ENCODE peak calls at places on chromosomes 13 and 19, in four cellular contexts. S, H, K and N are unnamed samples.

GRCh38 chr13:28640861-28641599 is 17.9 kb upstream of the POMP start:
- DNase-seq in S (no peak), H (no peak), K (no peak), N (no peak)

GRCh38 chr13:80101040-80101439 is 239.9 kb downstream of the SPRY2 start:
- DNase-seq in S (no peak), H (no peak), K (no peak), N (no peak)

GRCh38 chr13:44601596-44601995 is 25.5 kb upstream of the TSC22D1 start:
- DNase-seq in S (no peak), H (no peak), K (no peak), N (no peak)

GRCh38 chr19:11659612-11660011 is 62.3 kb downstream of the ZNF627 start:
- DNase-seq in S (no peak), H (peak), K (no peak), N (no peak)

GRCh38 chr13:94707400-94708021 is 4.8 kb downstream of the SOX21 start:
- DNase-seq in S (peak), H (no peak), K (no peak), N (no peak)

GRCh38 chr13:75635621-75636338 is at the start of gene LMO7:
- DNase-seq in S (peak), H (peak), K (peak), N (peak)

GRCh38 chr19:51690359-51691121 is 2.6 kb upstream of the SPACA6 start:
- DNase-seq in S (no peak), H (peak), K (peak), N (peak)

GRCh38 chr13:95098916-95099315 is 202.3 kb downstream of the ABCC4 start:
- DNase-seq in S (no peak), H (no peak), K (no peak), N (no peak)

GRCh38 chr19:11031421-11032070 is 57.7 kb upstream of the LDLR start:
- DNase-seq in S (no peak), H (no peak), K (no peak), N (no peak)

GRCh38 chr13:32838985-32839384 is 177.2 kb upstream of the KL start:
- DNase-seq in S (no peak), H (peak), K (no peak), N (peak)

GRCh38 chr13:36804588-36804987 is 14.4 kb upstream of the RFXAP start:
- DNase-seq in S (no peak), H (no peak), K (peak), N (no peak)

GRCh38 chr19:41620171-41620570 is 6.7 kb downstream of the CEACAM4 start:
- DNase-seq in S (no peak), H (no peak), K (no peak), N (no peak)

GRCh38 chr19:54248016-54248601 is 5.5 kb upstream of the LILRA6 start:
- DNase-seq in S (no peak), H (no peak), K (no peak), N (peak)

GRCh38 chr13:30364133-30364532 is 56.8 kb upstream of the KATNAL1 start:
- DNase-seq in S (no peak), H (no peak), K (no peak), N (no peak)

GRCh38 chr19:57606931-57607330 is 7.1 kb upstream of the ZNF134 start:
- DNase-seq in S (no peak), H (no peak), K (no peak), N (no peak)

GRCh38 chr19:13483215-13483614 is 23.1 kb downstream of the CACNA1A start:
- DNase-seq in S (no peak), H (no peak), K (no peak), N (no peak)

GRCh38 chr13:80508031-80508430 is 167.1 kb upstream of the SPRY2 start:
- DNase-seq in S (no peak), H (no peak), K (no peak), N (no peak)

GRCh38 chr13:71964491-71965108 is 97.6 kb upstream of the DACH1 start:
- DNase-seq in S (no peak), H (no peak), K (no peak), N (no peak)

GRCh38 chr13:42478531-42479156 is 95.3 kb upstream of the TNFSF11 start:
- DNase-seq in S (no peak), H (no peak), K (no peak), N (no peak)

GRCh38 chr13:85367887-85368286 is 431.3 kb downstream of the SLITRK6 start:
- DNase-seq in S (no peak), H (no peak), K (no peak), N (no peak)

GRCh38 chr19:16461630-16462051 is 10.1 kb downstream of the EPS15L1 start:
- DNase-seq in S (no peak), H (no peak), K (no peak), N (peak)

GRCh38 chr19:47429140-47429793 is 9.9 kb upstream of the MEIS3 start:
- DNase-seq in S (no peak), H (no peak), K (no peak), N (no peak)

GRCh38 chr19:1668048-1668338 is 15.6 kb upstream of the TCF3 start:
- DNase-seq in S (no peak), H (no peak), K (no peak), N (no peak)

GRCh38 chr13:33353210-33353609 is 67.7 kb upstream of the STARD13 start:
- DNase-seq in S (no peak), H (no peak), K (no peak), N (peak)

GRCh38 chr19:38933544-38933943 is 2.8 kb downstream of the MRPS12 start:
- DNase-seq in S (no peak), H (no peak), K (no peak), N (no peak)

GRCh38 chr19:4172861-4173473 is 9.4 kb downstream of the SIRT6 start:
- DNase-seq in S (peak), H (peak), K (peak), N (peak)

GRCh38 chr13:107407074-107407473 is 808.3 kb downstream of the LIG4 start:
- DNase-seq in S (no peak), H (no peak), K (no peak), N (no peak)

GRCh38 chr13:104993708-104994107 is 1541.8 kb downstream of the EFNB2 start:
- DNase-seq in S (no peak), H (no peak), K (no peak), N (no peak)

GRCh38 chr13:114119196-114119595 is 13.2 kb downstream of the RASA3 start:
- DNase-seq in S (no peak), H (peak), K (no peak), N (peak)

GRCh38 chr19:3175761-3176714 is 2.5 kb upstream of the S1PR4 start:
- DNase-seq in S (no peak), H (no peak), K (peak), N (no peak)

GRCh38 chr13:80012281-80012680 is 328.6 kb downstream of the SPRY2 start:
- DNase-seq in S (no peak), H (no peak), K (no peak), N (no peak)

GRCh38 chr13:42170029-42170428 is 101.9 kb upstream of the AKAP11 start:
- DNase-seq in S (no peak), H (no peak), K (no peak), N (no peak)

GRCh38 chr19:13277104-13277809 is 127.0 kb downstream of the IER2 start:
- DNase-seq in S (peak), H (peak), K (peak), N (peak)

GRCh38 chr13:25778808-25779207 is 273.0 kb downstream of the SHISA2 start:
- DNase-seq in S (no peak), H (no peak), K (no peak), N (no peak)

GRCh38 chr19:42658148-42658547 is 63.4 kb upstream of the CEACAM8 start:
- DNase-seq in S (no peak), H (no peak), K (no peak), N (no peak)

GRCh38 chr19:3383121-3383722 is 16.8 kb downstream of the NFIC start:
- DNase-seq in S (no peak), H (no peak), K (no peak), N (peak)

GRCh38 chr13:21075303-21076264 is 14.2 kb upstream of the LATS2 start:
- DNase-seq in S (peak), H (no peak), K (no peak), N (peak)

GRCh38 chr19:8334458-8335342 is 8.4 kb downstream of the KANK3 start:
- DNase-seq in S (peak), H (peak), K (peak), N (peak)

GRCh38 chr19:35247526-35248309 is 1.1 kb upstream of the LSR start:
- DNase-seq in S (no peak), H (no peak), K (peak), N (peak)

GRCh38 chr19:17504030-17504429 is 7.4 kb upstream of the PGLS start:
- DNase-seq in S (no peak), H (no peak), K (no peak), N (no peak)